ENCODE peak calls at places on chromosomes 7 and 10, in nine cellular contexts. One of them, this sample, is unnamed. For H3K9me3, the result is how much of the 10 kb centered on the place peaks cover.

GRCh38 chr10:127029061-127029460 is 123.8 kb downstream of the DOCK1 start:
- DNase-seq in hepatocyte: no peak
- DNase-seq in AG04450: no peak
- DNase-seq in Caco-2: no peak
- DNase-seq in CD8-positive, alpha-beta T cell: no peak
- DNase-seq in adrenal gland: no peak
- DNase-seq in heart left ventricle: no peak
- DNase-seq in upper lobe of right lung: no peak
- DNase-seq in heart right ventricle: no peak
- DNase-seq in this sample: no peak

GRCh38 chr7:47536705-47537611 is 45.0 kb downstream of the TNS3 start:
- DNase-seq in hepatocyte: peak
- DNase-seq in AG04450: peak
- DNase-seq in Caco-2: no peak
- DNase-seq in CD8-positive, alpha-beta T cell: no peak
- DNase-seq in adrenal gland: no peak
- DNase-seq in heart left ventricle: peak
- DNase-seq in upper lobe of right lung: peak
- DNase-seq in heart right ventricle: peak
- DNase-seq in this sample: no peak

GRCh38 chr10:24851595-24851994 is 100.8 kb downstream of the PRTFDC1 start:
- DNase-seq in hepatocyte: no peak
- DNase-seq in AG04450: no peak
- DNase-seq in Caco-2: no peak
- DNase-seq in CD8-positive, alpha-beta T cell: no peak
- DNase-seq in adrenal gland: no peak
- DNase-seq in heart left ventricle: no peak
- DNase-seq in upper lobe of right lung: no peak
- DNase-seq in heart right ventricle: no peak
- DNase-seq in this sample: no peak

GRCh38 chr10:69911571-69912528 is 110.1 kb downstream of the COL13A1 start:
- DNase-seq in hepatocyte: no peak
- DNase-seq in AG04450: no peak
- DNase-seq in Caco-2: no peak
- DNase-seq in CD8-positive, alpha-beta T cell: no peak
- DNase-seq in adrenal gland: no peak
- DNase-seq in heart left ventricle: no peak
- DNase-seq in upper lobe of right lung: no peak
- DNase-seq in heart right ventricle: no peak
- DNase-seq in this sample: no peak

GRCh38 chr10:4477664-4478063 is 348.3 kb upstream of the AKR1E2 start:
- DNase-seq in hepatocyte: no peak
- DNase-seq in AG04450: no peak
- DNase-seq in Caco-2: no peak
- DNase-seq in CD8-positive, alpha-beta T cell: no peak
- DNase-seq in adrenal gland: no peak
- DNase-seq in heart left ventricle: no peak
- DNase-seq in upper lobe of right lung: no peak
- DNase-seq in heart right ventricle: no peak
- DNase-seq in this sample: no peak

GRCh38 chr7:9091282-9091681 is 657.9 kb downstream of the NXPH1 start:
- DNase-seq in hepatocyte: no peak
- DNase-seq in AG04450: no peak
- DNase-seq in Caco-2: no peak
- DNase-seq in CD8-positive, alpha-beta T cell: no peak
- DNase-seq in adrenal gland: no peak
- DNase-seq in heart left ventricle: no peak
- DNase-seq in upper lobe of right lung: no peak
- DNase-seq in heart right ventricle: no peak
- DNase-seq in this sample: no peak

GRCh38 chr7:50754684-50755083 is 28.0 kb downstream of the GRB10 start:
- DNase-seq in hepatocyte: no peak
- DNase-seq in AG04450: no peak
- DNase-seq in Caco-2: no peak
- DNase-seq in CD8-positive, alpha-beta T cell: no peak
- DNase-seq in adrenal gland: no peak
- DNase-seq in heart left ventricle: no peak
- DNase-seq in upper lobe of right lung: no peak
- DNase-seq in heart right ventricle: no peak
- DNase-seq in this sample: no peak

GRCh38 chr10:30538086-30538485 is 91.5 kb downstream of the LYZL2 start:
- DNase-seq in hepatocyte: no peak
- DNase-seq in AG04450: no peak
- DNase-seq in Caco-2: no peak
- DNase-seq in CD8-positive, alpha-beta T cell: no peak
- DNase-seq in adrenal gland: no peak
- DNase-seq in heart left ventricle: no peak
- DNase-seq in upper lobe of right lung: no peak
- DNase-seq in heart right ventricle: no peak
- DNase-seq in this sample: no peak

GRCh38 chr7:41188163-41189130 is 514.4 kb downstream of the INHBA start:
- DNase-seq in hepatocyte: no peak
- DNase-seq in AG04450: peak
- DNase-seq in Caco-2: peak
- DNase-seq in CD8-positive, alpha-beta T cell: no peak
- DNase-seq in adrenal gland: no peak
- DNase-seq in heart left ventricle: no peak
- DNase-seq in upper lobe of right lung: no peak
- DNase-seq in heart right ventricle: no peak
- DNase-seq in this sample: no peak

GRCh38 chr7:142355328-142355727 is 97.5 kb upstream of the PRSS58 start:
- DNase-seq in hepatocyte: no peak
- DNase-seq in AG04450: peak
- DNase-seq in Caco-2: no peak
- DNase-seq in CD8-positive, alpha-beta T cell: no peak
- DNase-seq in adrenal gland: no peak
- DNase-seq in heart left ventricle: no peak
- DNase-seq in upper lobe of right lung: no peak
- DNase-seq in heart right ventricle: no peak
- DNase-seq in this sample: no peak

GRCh38 chr10:78162867-78163266 is 129.2 kb downstream of the RPS24 start:
- DNase-seq in hepatocyte: no peak
- DNase-seq in AG04450: no peak
- DNase-seq in Caco-2: no peak
- DNase-seq in CD8-positive, alpha-beta T cell: no peak
- DNase-seq in adrenal gland: no peak
- DNase-seq in heart left ventricle: no peak
- DNase-seq in upper lobe of right lung: no peak
- DNase-seq in heart right ventricle: no peak
- DNase-seq in this sample: no peak

GRCh38 chr10:122388287-122388997 is 13.9 kb downstream of the PLEKHA1 start:
- DNase-seq in hepatocyte: no peak
- DNase-seq in AG04450: no peak
- DNase-seq in Caco-2: no peak
- DNase-seq in CD8-positive, alpha-beta T cell: no peak
- DNase-seq in adrenal gland: no peak
- DNase-seq in heart left ventricle: no peak
- DNase-seq in upper lobe of right lung: no peak
- DNase-seq in heart right ventricle: no peak
- DNase-seq in this sample: no peak

GRCh38 chr10:130010653-130011052 is 46.6 kb upstream of the EBF3 start:
- DNase-seq in hepatocyte: no peak
- DNase-seq in AG04450: no peak
- DNase-seq in Caco-2: no peak
- DNase-seq in CD8-positive, alpha-beta T cell: no peak
- DNase-seq in adrenal gland: no peak
- DNase-seq in heart left ventricle: no peak
- DNase-seq in upper lobe of right lung: no peak
- DNase-seq in heart right ventricle: no peak
- DNase-seq in this sample: no peak

GRCh38 chr10:5888843-5889623 is 660 bp downstream of the ANKRD16 start:
- DNase-seq in hepatocyte: peak
- DNase-seq in AG04450: no peak
- DNase-seq in Caco-2: peak
- DNase-seq in CD8-positive, alpha-beta T cell: peak
- DNase-seq in adrenal gland: peak
- DNase-seq in heart left ventricle: peak
- DNase-seq in upper lobe of right lung: peak
- DNase-seq in heart right ventricle: peak
- DNase-seq in this sample: no peak

GRCh38 chr7:128391805-128392204 is 18.0 kb downstream of the IMPDH1 start:
- DNase-seq in hepatocyte: no peak
- DNase-seq in AG04450: no peak
- DNase-seq in Caco-2: no peak
- DNase-seq in CD8-positive, alpha-beta T cell: no peak
- DNase-seq in adrenal gland: no peak
- DNase-seq in heart left ventricle: no peak
- DNase-seq in upper lobe of right lung: no peak
- DNase-seq in heart right ventricle: no peak
- DNase-seq in this sample: no peak

GRCh38 chr7:148883233-148884048 is 650 bp downstream of the EZH2 start:
- DNase-seq in hepatocyte: peak
- DNase-seq in AG04450: no peak
- DNase-seq in Caco-2: peak
- DNase-seq in CD8-positive, alpha-beta T cell: peak
- DNase-seq in adrenal gland: peak
- DNase-seq in heart left ventricle: peak
- DNase-seq in upper lobe of right lung: peak
- DNase-seq in heart right ventricle: peak
- DNase-seq in this sample: peak

GRCh38 chr10:128150045-128150493 is 23.8 kb upstream of the MKI67 start:
- DNase-seq in hepatocyte: peak
- DNase-seq in AG04450: peak
- DNase-seq in Caco-2: peak
- DNase-seq in CD8-positive, alpha-beta T cell: peak
- DNase-seq in adrenal gland: peak
- DNase-seq in heart left ventricle: peak
- DNase-seq in upper lobe of right lung: peak
- DNase-seq in heart right ventricle: peak
- DNase-seq in this sample: peak

GRCh38 chr10:123645016-123645415 is 21.1 kb upstream of the GPR26 start:
- DNase-seq in hepatocyte: no peak
- DNase-seq in AG04450: no peak
- DNase-seq in Caco-2: no peak
- DNase-seq in CD8-positive, alpha-beta T cell: no peak
- DNase-seq in adrenal gland: no peak
- DNase-seq in heart left ventricle: no peak
- DNase-seq in upper lobe of right lung: no peak
- DNase-seq in heart right ventricle: no peak
- DNase-seq in this sample: no peak

GRCh38 chr10:123642293-123642692 is 23.9 kb upstream of the GPR26 start:
- DNase-seq in hepatocyte: no peak
- DNase-seq in AG04450: no peak
- DNase-seq in Caco-2: no peak
- DNase-seq in CD8-positive, alpha-beta T cell: no peak
- DNase-seq in adrenal gland: peak
- DNase-seq in heart left ventricle: no peak
- DNase-seq in upper lobe of right lung: no peak
- DNase-seq in heart right ventricle: no peak
- DNase-seq in this sample: no peak

GRCh38 chr10:123643315-123643714 is 22.8 kb upstream of the GPR26 start:
- DNase-seq in hepatocyte: no peak
- DNase-seq in AG04450: no peak
- DNase-seq in Caco-2: no peak
- DNase-seq in CD8-positive, alpha-beta T cell: no peak
- DNase-seq in adrenal gland: no peak
- DNase-seq in heart left ventricle: no peak
- DNase-seq in upper lobe of right lung: no peak
- DNase-seq in heart right ventricle: no peak
- DNase-seq in this sample: no peak

GRCh38 chr10:123640016-123640535 is 26.1 kb upstream of the GPR26 start:
- DNase-seq in hepatocyte: no peak
- DNase-seq in AG04450: no peak
- DNase-seq in Caco-2: no peak
- DNase-seq in CD8-positive, alpha-beta T cell: no peak
- DNase-seq in adrenal gland: no peak
- DNase-seq in heart left ventricle: no peak
- DNase-seq in upper lobe of right lung: no peak
- DNase-seq in heart right ventricle: no peak
- DNase-seq in this sample: no peak

DNA sequence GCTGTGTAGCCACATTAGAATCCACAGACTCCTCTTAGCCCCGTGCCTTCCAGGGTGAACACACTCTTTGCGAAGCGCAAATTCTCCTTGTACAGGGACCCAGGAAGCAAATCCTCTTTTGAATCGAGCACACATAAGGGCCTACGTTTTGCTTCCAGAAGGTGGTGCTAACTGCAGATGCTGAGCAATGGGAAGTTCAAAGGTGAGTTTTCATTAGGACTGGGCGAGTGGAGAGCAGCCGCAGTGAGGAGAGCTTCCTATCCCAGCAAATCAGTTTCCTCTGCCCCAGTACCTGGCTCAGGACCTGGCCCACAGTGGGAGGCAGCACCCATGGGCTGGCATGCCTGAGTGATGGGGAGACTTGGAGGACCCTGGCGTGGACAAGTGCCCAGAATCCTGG is 23.5 kb upstream of the GPR26 start:
- DNase-seq in hepatocyte: peak
- DNase-seq in AG04450: no peak
- DNase-seq in Caco-2: peak
- DNase-seq in CD8-positive, alpha-beta T cell: no peak
- DNase-seq in adrenal gland: no peak
- DNase-seq in heart left ventricle: no peak
- DNase-seq in upper lobe of right lung: no peak
- DNase-seq in heart right ventricle: no peak
- DNase-seq in this sample: no peak
- TF ChIP-seq CTCF in hepatocyte: peak
- TF ChIP-seq CTCF in AG04450: no peak
- TF ChIP-seq CTCF in Caco-2: no peak
- TF ChIP-seq CTCF in CD8-positive, alpha-beta T cell: no peak
- TF ChIP-seq CTCF in adrenal gland: no peak
- TF ChIP-seq CTCF in heart left ventricle: no peak
- TF ChIP-seq CTCF in upper lobe of right lung: no peak
- TF ChIP-seq CTCF in heart right ventricle: no peak
- TF ChIP-seq CTCF in this sample: no peak

GRCh38 chr10:133474833-133475734 is 21.3 kb downstream of the SCART1 start:
- DNase-seq in hepatocyte: no peak
- DNase-seq in AG04450: no peak
- DNase-seq in Caco-2: no peak
- DNase-seq in CD8-positive, alpha-beta T cell: peak
- DNase-seq in adrenal gland: no peak
- DNase-seq in heart left ventricle: no peak
- DNase-seq in upper lobe of right lung: no peak
- DNase-seq in heart right ventricle: no peak
- DNase-seq in this sample: peak
- H3K9me3 ChIP-seq in hepatocyte: under half
- H3K9me3 ChIP-seq in AG04450: under half
- H3K9me3 ChIP-seq in Caco-2: under half
- H3K9me3 ChIP-seq in CD8-positive, alpha-beta T cell: under half
- H3K9me3 ChIP-seq in adrenal gland: under half
- H3K9me3 ChIP-seq in heart left ventricle: under half
- H3K9me3 ChIP-seq in upper lobe of right lung: under half
- H3K9me3 ChIP-seq in heart right ventricle: under half
- H3K9me3 ChIP-seq in this sample: under half

GRCh38 chr10:73439055-73439454 is 5.7 kb upstream of the MSS51 start:
- DNase-seq in hepatocyte: no peak
- DNase-seq in AG04450: peak
- DNase-seq in Caco-2: no peak
- DNase-seq in CD8-positive, alpha-beta T cell: no peak
- DNase-seq in adrenal gland: no peak
- DNase-seq in heart left ventricle: no peak
- DNase-seq in upper lobe of right lung: no peak
- DNase-seq in heart right ventricle: no peak
- DNase-seq in this sample: no peak

GRCh38 chr10:73439605-73440298 is 6.4 kb upstream of the MSS51 start:
- DNase-seq in hepatocyte: no peak
- DNase-seq in AG04450: peak
- DNase-seq in Caco-2: no peak
- DNase-seq in CD8-positive, alpha-beta T cell: no peak
- DNase-seq in adrenal gland: no peak
- DNase-seq in heart left ventricle: no peak
- DNase-seq in upper lobe of right lung: no peak
- DNase-seq in heart right ventricle: no peak
- DNase-seq in this sample: no peak
- TF ChIP-seq CTCF in hepatocyte: no peak
- TF ChIP-seq CTCF in AG04450: no peak
- TF ChIP-seq CTCF in Caco-2: no peak
- TF ChIP-seq CTCF in CD8-positive, alpha-beta T cell: no peak
- TF ChIP-seq CTCF in adrenal gland: no peak
- TF ChIP-seq CTCF in heart left ventricle: no peak
- TF ChIP-seq CTCF in upper lobe of right lung: no peak
- TF ChIP-seq CTCF in heart right ventricle: no peak
- TF ChIP-seq CTCF in this sample: no peak

GRCh38 chr7:387132-388022 is 97.4 kb downstream of the FOXL3 start:
- DNase-seq in hepatocyte: no peak
- DNase-seq in AG04450: no peak
- DNase-seq in Caco-2: no peak
- DNase-seq in CD8-positive, alpha-beta T cell: no peak
- DNase-seq in adrenal gland: peak
- DNase-seq in heart left ventricle: no peak
- DNase-seq in upper lobe of right lung: peak
- DNase-seq in heart right ventricle: no peak
- DNase-seq in this sample: no peak
- H3K9me3 ChIP-seq in hepatocyte: under half
- H3K9me3 ChIP-seq in AG04450: half or more
- H3K9me3 ChIP-seq in Caco-2: under half
- H3K9me3 ChIP-seq in CD8-positive, alpha-beta T cell: under half
- H3K9me3 ChIP-seq in adrenal gland: under half
- H3K9me3 ChIP-seq in heart left ventricle: under half
- H3K9me3 ChIP-seq in upper lobe of right lung: under half
- H3K9me3 ChIP-seq in heart right ventricle: under half
- H3K9me3 ChIP-seq in this sample: under half